ENCODE peak calls at places on chromosomes 12 and 14, in eight cellular contexts. W is aorta, I is prostate gland, V is sigmoid colon, R is right cardiac atrium, J is dorsolateral prefrontal cortex, T is psoas muscle, Z is iPS DF 6.9. L is an unnamed sample.

GRCh38 chr12:64877363-64878004 is 53.0 kb downstream of the TBC1D30 start:
- DNase-seq in W (no peak), I (no peak), V (no peak), R (no peak), J (no peak), T (no peak), Z (no peak), L (no peak)

GRCh38 chr14:61643546-61643945 is 51.8 kb upstream of the HIF1A start:
- DNase-seq in W (no peak), I (no peak), V (no peak), R (no peak), J (no peak), T (no peak), Z (no peak), L (no peak)

GRCh38 chr12:21346542-21347205 is 12.0 kb upstream of the SLCO1A2 start:
- DNase-seq in W (no peak), I (no peak), V (no peak), R (no peak), J (no peak), T (no peak), Z (no peak), L (no peak)

GRCh38 chr14:23487216-23487615 is 17.7 kb downstream of the NGDN start:
- DNase-seq in W (no peak), I (no peak), V (no peak), R (no peak), J (no peak), T (no peak), Z (no peak), L (no peak)

GRCh38 chr12:61808856-61809255 is 451.3 kb upstream of the USP15 start:
- DNase-seq in W (no peak), I (no peak), V (no peak), R (no peak), J (no peak), T (no peak), Z (no peak), L (no peak)

GRCh38 chr12:104790296-104791125 is 167.6 kb downstream of the SLC41A2 start:
- DNase-seq in W (peak; percentile 87), I (no peak), V (peak; percentile 67), R (peak; percentile 42), J (no peak), T (peak; percentile 67), Z (no peak), L (peak; percentile 82)

GRCh38 chr14:88667555-88668273 is 104.9 kb downstream of the ZC3H14 start:
- DNase-seq in W (no peak), I (peak; percentile 67), V (peak; percentile 69), R (peak; percentile 32), J (no peak), T (no peak), Z (peak; percentile 43), L (no peak)

GRCh38 chr12:21666722-21667121 is 9.1 kb upstream of the LDHB start:
- DNase-seq in W (no peak), I (no peak), V (no peak), R (no peak), J (no peak), T (no peak), Z (no peak), L (no peak)

GRCh38 chr14:57847096-57847495 is 18.8 kb downstream of the SLC35F4 start:
- DNase-seq in W (no peak), I (no peak), V (no peak), R (no peak), J (no peak), T (no peak), Z (no peak), L (no peak)

GRCh38 chr12:56520025-56520810 is 1.4 kb upstream of the RBMS2 start:
- DNase-seq in W (no peak), I (no peak), V (no peak), R (peak; percentile 29), J (no peak), T (no peak), Z (no peak), L (no peak)

GRCh38 chr14:79298373-79298772 is 912.9 kb downstream of the DIO2 start:
- DNase-seq in W (no peak), I (no peak), V (no peak), R (no peak), J (no peak), T (no peak), Z (no peak), L (no peak)

GRCh38 chr12:21852251-21852650 is 77.7 kb upstream of the KCNJ8 start:
- DNase-seq in W (no peak), I (no peak), V (no peak), R (no peak), J (no peak), T (no peak), Z (no peak), L (no peak)

GRCh38 chr12:50387487-50387886 is 8.9 kb downstream of the FAM186A start:
- DNase-seq in W (no peak), I (no peak), V (no peak), R (no peak), J (no peak), T (no peak), Z (no peak), L (no peak)

GRCh38 chr12:56994231-56994746 is 12.1 kb downstream of the ZBTB39 start:
- DNase-seq in W (no peak), I (no peak), V (no peak), R (no peak), J (no peak), T (no peak), Z (no peak), L (no peak)

GRCh38 chr14:63891148-63891964 is 38.6 kb downstream of the SYNE2 start:
- DNase-seq in W (no peak), I (no peak), V (no peak), R (peak; percentile 38), J (no peak), T (no peak), Z (peak; percentile 41), L (no peak)

GRCh38 chr12:15719230-15719629 is 70.0 kb downstream of the EPS8 start:
- DNase-seq in W (no peak), I (no peak), V (no peak), R (no peak), J (no peak), T (no peak), Z (no peak), L (no peak)

GRCh38 chr14:54922598-54922997 is 20.0 kb upstream of the GCH1 start:
- DNase-seq in W (no peak), I (no peak), V (no peak), R (no peak), J (no peak), T (no peak), Z (no peak), L (no peak)

GRCh38 chr14:68246074-68246980 is 426.7 kb downstream of the RAD51B start:
- DNase-seq in W (no peak), I (no peak), V (no peak), R (no peak), J (no peak), T (no peak), Z (no peak), L (no peak)

GRCh38 chr12:120234643-120235368 is 30.7 kb downstream of the PXN start:
- DNase-seq in W (peak; percentile 92), I (peak; percentile 67), V (peak; percentile 97), R (peak; percentile 92), J (peak; percentile 36), T (peak; percentile 96), Z (no peak), L (peak; percentile 96)

GRCh38 chr12:120236124-120236398 is 29.5 kb downstream of the PXN start:
- DNase-seq in W (no peak), I (no peak), V (no peak), R (no peak), J (no peak), T (peak; percentile 60), Z (no peak), L (no peak)

GRCh38 chr12:120238224-120238616 is 27.3 kb downstream of the PXN start:
- DNase-seq in W (no peak), I (no peak), V (peak; percentile 63), R (no peak), J (no peak), T (no peak), Z (no peak), L (peak; percentile 65)

GRCh38 chr12:120238839-120239445 is 26.6 kb downstream of the PXN start:
- DNase-seq in W (no peak), I (no peak), V (no peak), R (no peak), J (no peak), T (no peak), Z (no peak), L (peak; percentile 56)

GRCh38 chr12:120235369-120236123 is 30.0 kb downstream of the PXN start:
- DNase-seq in W (no peak), I (no peak), V (no peak), R (no peak), J (no peak), T (no peak), Z (no peak), L (peak; percentile 73)
- H3K4me3 ChIP-seq in W (no peak overlapping the region), I (no peak overlapping the region), V (no peak overlapping the region), R (no peak overlapping the region), J (no peak overlapping the region), T (peak overlapping the region; percentile 29), Z (no peak overlapping the region), L (no peak overlapping the region)

GRCh38 chr12:69719336-69720316 is 19.0 kb upstream of the RAB3IP start:
- DNase-seq in W (no peak), I (no peak), V (no peak), R (no peak), J (no peak), T (peak; percentile 48), Z (no peak), L (no peak)

DNA sequence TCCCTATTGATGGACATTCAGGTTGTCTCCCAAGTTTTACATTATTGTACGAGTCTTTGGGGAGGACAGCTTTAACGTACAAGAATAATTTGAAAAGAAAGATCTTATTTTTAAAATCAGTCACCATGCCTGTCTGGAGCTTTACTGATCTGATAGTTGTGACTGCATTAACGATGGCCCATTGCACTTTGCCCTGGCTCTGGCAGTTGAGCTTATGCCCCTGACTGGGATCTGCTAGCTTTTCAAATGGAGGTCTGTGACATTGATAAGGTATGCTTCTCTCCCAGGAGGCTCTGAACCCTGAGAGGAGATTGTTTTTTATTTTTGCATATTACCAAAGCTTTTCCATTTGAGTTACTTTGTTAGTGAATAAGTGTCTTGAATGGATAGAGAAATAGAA is 17.9 kb upstream of the RAB3IP start:
- DNase-seq in W (no peak), I (no peak), V (no peak), R (no peak), J (no peak), T (no peak), Z (no peak), L (no peak)
- H3K27ac ChIP-seq in W (no peak overlapping the region), I (no peak overlapping the region), V (no peak overlapping the region), R (no peak overlapping the region), J (no peak overlapping the region), T (no peak overlapping the region), Z (no peak overlapping the region), L (no peak overlapping the region)

GRCh38 chr14:98728024-98728423 is 544.0 kb downstream of the BCL11B start:
- DNase-seq in W (no peak), I (no peak), V (no peak), R (no peak), J (no peak), T (no peak), Z (no peak), L (no peak)
- H3K4me3 ChIP-seq in W (no peak overlapping the region), I (no peak overlapping the region), V (no peak overlapping the region), R (no peak overlapping the region), J (no peak overlapping the region), T (no peak overlapping the region), Z (no peak overlapping the region), L (no peak overlapping the region)

DNA sequence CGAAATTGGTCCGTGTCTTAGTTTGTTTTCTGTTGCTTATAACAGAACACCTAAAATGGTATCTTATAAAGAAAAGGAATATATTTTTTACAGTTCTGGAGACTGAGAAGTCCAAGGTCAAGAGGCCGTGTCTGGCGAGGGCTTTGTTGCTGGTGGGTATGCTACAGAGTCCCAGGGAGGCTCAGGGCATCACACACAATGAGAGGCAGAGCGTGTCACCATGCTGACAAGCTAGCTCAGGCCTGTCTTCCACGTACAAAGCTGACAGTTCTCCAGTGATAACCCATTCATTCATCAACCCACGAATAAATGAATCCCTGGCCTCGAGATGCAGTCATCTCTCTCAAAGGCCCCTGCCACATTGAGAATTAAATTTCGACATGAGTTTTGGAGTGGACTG is 56.7 kb upstream of the AEBP2 start:
- DNase-seq in W (no peak), I (no peak), V (no peak), R (no peak), J (no peak), T (no peak), Z (no peak), L (no peak)
- H3K27ac ChIP-seq in W (no peak overlapping the region), I (no peak overlapping the region), V (no peak overlapping the region), R (no peak overlapping the region), J (no peak overlapping the region), T (no peak overlapping the region), Z (no peak overlapping the region), L (no peak overlapping the region)